ENCODE peak calls at places on chromosomes 16 and 17, in eight cellular contexts. V is pancreas, D is NCI-H774, G is SJCRH30, M is T-helper 1 cell, Y is EH, Q is left ventricle myocardium inferior, U is stromal cell of bone marrow. P is an unnamed sample.

GRCh38 chr16:50265260-50265659 is 1.1 kb upstream of the ADCY7 start:
- DNase-seq in V (no peak), D (peak; percentile 51), G (peak; percentile 82), M (peak; percentile 37), Y (peak; percentile 18), Q (no peak), U (no peak), P (no peak)

GRCh38 chr17:10702574-10702973 is 5.2 kb downstream of the ADPRM start:
- DNase-seq in V (no peak), D (no peak), G (peak; percentile 48), M (no peak), Y (peak; percentile 71), Q (no peak), U (no peak), P (no peak)

GRCh38 chr16:22670551-22670970 is 143.4 kb upstream of the HS3ST2 start:
- DNase-seq in V (no peak), D (no peak), G (peak; percentile 94), M (no peak), Y (peak; percentile 22), Q (no peak), U (no peak), P (no peak)

GRCh38 chr17:45873728-45874127 is 20.6 kb upstream of the MAPT start:
- DNase-seq in V (no peak), D (no peak), G (peak; percentile 29), M (no peak), Y (no peak), Q (no peak), U (no peak), P (no peak)

GRCh38 chr16:27508476-27508875 is 41.2 kb downstream of the GTF3C1 start:
- DNase-seq in V (no peak), D (no peak), G (no peak), M (no peak), Y (no peak), Q (no peak), U (no peak), P (no peak)

GRCh38 chr17:59858167-59858790 is 34.5 kb downstream of the TUBD1 start:
- DNase-seq in V (no peak), D (no peak), G (no peak), M (no peak), Y (peak; percentile 34), Q (no peak), U (no peak), P (no peak)

GRCh38 chr17:4948997-4949320 is 629 bp upstream of the PFN1 start:
- DNase-seq in V (peak; percentile 89), D (peak; percentile 62), G (peak; percentile 76), M (peak; percentile 71), Y (peak; percentile 92), Q (peak; percentile 87), U (peak; percentile 86), P (peak; percentile 84)

GRCh38 chr16:10828851-10829331 is 10.3 kb upstream of the TVP23A start:
- DNase-seq in V (peak; percentile 98), D (peak; percentile 1), G (peak; percentile 52), M (no peak), Y (peak; percentile 63), Q (peak; percentile 96), U (peak; percentile 82), P (peak; percentile 95)

GRCh38 chr17:12402963-12403622 is 262.6 kb upstream of the MYOCD start:
- DNase-seq in V (no peak), D (no peak), G (peak; percentile 53), M (no peak), Y (peak; percentile 96), Q (no peak), U (peak; percentile 35), P (no peak)

GRCh38 chr16:66872524-66872923 is 7.8 kb upstream of the PDP2 start:
- DNase-seq in V (no peak), D (no peak), G (no peak), M (no peak), Y (no peak), Q (no peak), U (no peak), P (no peak)

GRCh38 chr16:86060381-86061317 is 161.7 kb downstream of the IRF8 start:
- DNase-seq in V (peak; percentile 33), D (no peak), G (no peak), M (no peak), Y (no peak), Q (no peak), U (no peak), P (no peak)

GRCh38 chr16:47392114-47392513 is 68.7 kb downstream of the ITFG1 start:
- DNase-seq in V (no peak), D (no peak), G (peak; percentile 83), M (no peak), Y (peak; percentile 16), Q (no peak), U (peak; percentile 4), P (no peak)

GRCh38 chr17:49656247-49656646 is 21.6 kb downstream of the SPOP start:
- DNase-seq in V (no peak), D (no peak), G (no peak), M (no peak), Y (no peak), Q (no peak), U (no peak), P (no peak)

GRCh38 chr16:3097266-3097665 is 1.8 kb downstream of the ZSCAN10 start:
- DNase-seq in V (no peak), D (no peak), G (no peak), M (no peak), Y (no peak), Q (no peak), U (no peak), P (no peak)

GRCh38 chr17:45353047-45353446 is 36.2 kb upstream of the MAP3K14 start:
- DNase-seq in V (no peak), D (no peak), G (no peak), M (no peak), Y (no peak), Q (no peak), U (no peak), P (peak; percentile 2)

GRCh38 chr16:56241596-56241995 is 50.3 kb downstream of the GNAO1 start:
- DNase-seq in V (no peak), D (no peak), G (no peak), M (no peak), Y (peak; percentile 95), Q (no peak), U (no peak), P (no peak)

GRCh38 chr17:12536472-12536871 is 129.2 kb upstream of the MYOCD start:
- DNase-seq in V (no peak), D (no peak), G (no peak), M (no peak), Y (peak; percentile 74), Q (no peak), U (no peak), P (no peak)

GRCh38 chr16:67537270-67537635 is 8.6 kb downstream of the RIPOR1 start:
- DNase-seq in V (no peak), D (no peak), G (no peak), M (peak; percentile 58), Y (peak; percentile 66), Q (peak; percentile 79), U (no peak), P (peak; percentile 60)

GRCh38 chr17:47810901-47811635 is 10.5 kb downstream of the OSBPL7 start:
- DNase-seq in V (no peak), D (no peak), G (no peak), M (no peak), Y (no peak), Q (no peak), U (no peak), P (no peak)

GRCh38 chr17:7413346-7413985 is 5.8 kb downstream of the NLGN2 start:
- DNase-seq in V (no peak), D (no peak), G (no peak), M (no peak), Y (peak; percentile 77), Q (no peak), U (no peak), P (no peak)

GRCh38 chr17:19958023-19958422 is 19.6 kb downstream of the AKAP10 start:
- DNase-seq in V (no peak), D (no peak), G (peak; percentile 94), M (no peak), Y (peak; percentile 99), Q (no peak), U (peak; percentile 57), P (no peak)

GRCh38 chr16:89190150-89190958 is 10.0 kb downstream of the SLC22A31 start:
- DNase-seq in V (peak; percentile 67), D (no peak), G (no peak), M (no peak), Y (no peak), Q (no peak), U (no peak), P (no peak)

GRCh38 chr17:17086585-17086984 is 44.3 kb downstream of the MPRIP start:
- DNase-seq in V (no peak), D (no peak), G (no peak), M (no peak), Y (no peak), Q (no peak), U (no peak), P (no peak)

GRCh38 chr16:19083670-19084069 is 16.3 kb downstream of the COQ7 start:
- DNase-seq in V (no peak), D (no peak), G (no peak), M (no peak), Y (no peak), Q (no peak), U (no peak), P (no peak)

GRCh38 chr16:19876501-19877059 is 8.1 kb downstream of the GPRC5B start:
- DNase-seq in V (no peak), D (no peak), G (no peak), M (no peak), Y (no peak), Q (no peak), U (no peak), P (no peak)

GRCh38 chr17:75159196-75160031 is 5.1 kb upstream of the JPT1 start:
- DNase-seq in V (no peak), D (no peak), G (no peak), M (no peak), Y (peak; percentile 46), Q (no peak), U (no peak), P (no peak)

GRCh38 chr17:40522250-40522960 is 21.0 kb upstream of the TNS4 start:
- DNase-seq in V (no peak), D (no peak), G (no peak), M (no peak), Y (no peak), Q (no peak), U (no peak), P (peak; percentile 16)

GRCh38 chr17:55456307-55457240 is 34.9 kb upstream of the MMD start:
- DNase-seq in V (no peak), D (no peak), G (no peak), M (no peak), Y (no peak), Q (no peak), U (no peak), P (no peak)

GRCh38 chr16:85916141-85916890 is 17.4 kb downstream of the IRF8 start:
- DNase-seq in V (no peak), D (no peak), G (no peak), M (no peak), Y (no peak), Q (peak; percentile 74), U (no peak), P (no peak)

GRCh38 chr17:78381601-78382168 is 3.2 kb downstream of the PGS1 start:
- DNase-seq in V (no peak), D (no peak), G (no peak), M (peak; percentile 29), Y (peak; percentile 50), Q (no peak), U (no peak), P (no peak)

GRCh38 chr17:21295036-21295952 is 10.8 kb downstream of the MAP2K3 start:
- DNase-seq in V (peak; percentile 87), D (no peak), G (no peak), M (no peak), Y (no peak), Q (peak; percentile 80), U (no peak), P (no peak)

GRCh38 chr16:88099563-88099890 is 148.3 kb downstream of the BANP start:
- DNase-seq in V (peak; percentile 20), D (no peak), G (no peak), M (no peak), Y (no peak), Q (no peak), U (no peak), P (no peak)

GRCh38 chr16:70675851-70676513 is 9.9 kb downstream of the MTSS2 start:
- DNase-seq in V (peak; percentile 37), D (no peak), G (no peak), M (no peak), Y (no peak), Q (peak; percentile 40), U (no peak), P (no peak)

GRCh38 chr17:9768381-9768934 is 22.9 kb downstream of the DHRS7C start:
- DNase-seq in V (no peak), D (no peak), G (peak; percentile 38), M (no peak), Y (peak; percentile 30), Q (no peak), U (peak; percentile 2), P (no peak)

P was measured in uterus.